ENCODE peak calls at places on chromosomes 3 and 15, in five cellular contexts. P is nephron progenitor cell; M is activated CD4-positive, alpha-beta T cell treated with anti-CD3 and anti-CD28 coated beads, Interleukin-2, amount 50 U/mL, for 24 hours; I is stimulated activated CD8-positive, alpha-beta memory T cell treated with anti-CD3 and anti-CD28 coated beads, Interleukin-7, amount 100 ng/mL, for 24 hours; Y is A549. E is an unnamed sample.

GRCh38 chr15:31216210-31216911 is 110.3 kb upstream of the KLF13 start:
- DNase-seq in I (no peak), P (peak; percentile 49), Y (peak; percentile 86), M (no peak), E (no peak)

GRCh38 chr15:89912145-89912673 is 543 bp downstream of the ARPIN start:
- DNase-seq in P (peak; percentile 50), Y (peak; percentile 58), M (no peak), I (no peak), E (no peak)

GRCh38 chr3:149134560-149134959 is 5.1 kb downstream of the HPS3 start:
- DNase-seq in I (no peak), Y (no peak), P (no peak), M (no peak), E (no peak)

GRCh38 chr3:132211896-132212295 is 105.3 kb upstream of the ACP3 start:
- DNase-seq in P (no peak), M (no peak), Y (no peak), I (no peak), E (no peak)

GRCh38 chr3:156728267-156728985 is 54.0 kb downstream of the TIPARP start:
- DNase-seq in Y (no peak), P (no peak), I (no peak), M (no peak), E (no peak)

GRCh38 chr3:156792945-156793344 is 33.2 kb upstream of the LEKR1 start:
- DNase-seq in Y (no peak), M (no peak), P (no peak), I (no peak), E (no peak)

GRCh38 chr15:44243146-44243545 is 45.4 kb upstream of the GOLM2 start:
- DNase-seq in M (no peak), I (no peak), Y (no peak), P (no peak), E (no peak)

GRCh38 chr15:60582370-60583036 is 103.6 kb upstream of the ICE2 start:
- DNase-seq in I (no peak), P (no peak), M (no peak), Y (no peak), E (no peak)

GRCh38 chr3:8622873-8623725 is 21.5 kb downstream of the SSUH2 start:
- DNase-seq in M (no peak), I (no peak), Y (peak; percentile 85), P (peak; percentile 83), E (peak; percentile 65)

GRCh38 chr3:122916084-122916483 is 111.5 kb downstream of the SEMA5B start:
- DNase-seq in Y (no peak), M (no peak), P (no peak), I (no peak), E (no peak)

GRCh38 chr3:195907730-195908438 is 467 bp downstream of the TNK2 start:
- DNase-seq in Y (peak; percentile 20), M (peak; percentile 53), I (peak; percentile 40), P (no peak), E (no peak)

GRCh38 chr15:37221671-37222207 is 121.4 kb upstream of the MEIS2 start:
- DNase-seq in I (no peak), M (no peak), Y (no peak), P (no peak), E (no peak)

GRCh38 chr15:69616558-69616957 is 163.9 kb downstream of the RPLP1 start:
- DNase-seq in Y (no peak), P (no peak), M (no peak), I (no peak), E (no peak)

GRCh38 chr3:107117922-107118576 is 259.2 kb upstream of the CCDC54 start:
- DNase-seq in P (peak; percentile 42), Y (peak; percentile 34), M (no peak), I (no peak), E (peak; percentile 46)

GRCh38 chr3:169158379-169158778 is 505.1 kb downstream of the MECOM start:
- DNase-seq in M (no peak), Y (no peak), I (no peak), P (no peak), E (no peak)

GRCh38 chr15:48577495-48577894 is 68.0 kb downstream of the FBN1 start:
- DNase-seq in I (no peak), Y (no peak), P (no peak), M (no peak), E (peak; percentile 67)

E was measured in SJSA1.